ENCODE peak calls at places on chromosomes 11 and 22, in eight cellular contexts. R is activated gamma-delta T cell treated with anti-CD3 and anti-CD28 coated beads, Interleukin-2, amount 50 U/mL, for 16 hours; M is stimulated activated CD4-positive, alpha-beta T cell treated with anti-CD3 and anti-CD28 coated beads, Interleukin-2, amount 100 ng/mL, for 48 hours; I is retinal pigment epithelial cell; Z is MV-4-11; O is HEK293T; W is AG04450; D is HT-29. G is an unnamed sample.

GRCh38 chr11:69213315-69213714 is 57.6 kb downstream of the SMIM38 start:
- DNase-seq in I (no peak), D (peak; percentile 9), O (no peak), R (no peak), Z (no peak), W (no peak), M (peak; percentile 17), G (no peak)

GRCh38 chr11:14687943-14688627 is 44.5 kb downstream of the PDE3B start:
- DNase-seq in O (no peak), I (no peak), W (no peak), D (no peak), Z (no peak), R (no peak), M (no peak), G (no peak)

GRCh38 chr22:28116261-28116673 is 197.2 kb upstream of the PITPNB start:
- DNase-seq in O (no peak), D (no peak), Z (no peak), W (peak; percentile 75), R (no peak), I (peak; percentile 90), M (no peak), G (no peak)

GRCh38 chr11:27857588-27857987 is 157.3 kb upstream of the BDNF start:
- DNase-seq in I (no peak), R (no peak), D (no peak), M (no peak), O (no peak), W (no peak), Z (no peak), G (no peak)

GRCh38 chr11:83069441-83070043 is 2.2 kb downstream of the RAB30 start:
- DNase-seq in M (no peak), W (no peak), R (no peak), D (no peak), I (peak; percentile 28), Z (no peak), O (no peak), G (no peak)

GRCh38 chr22:37007666-37008065 is 11.6 kb downstream of the TST start:
- DNase-seq in W (no peak), I (no peak), O (no peak), M (no peak), D (no peak), Z (no peak), R (no peak), G (no peak)

GRCh38 chr11:29518389-29519174 is 498.2 kb downstream of the KCNA4 start:
- DNase-seq in I (no peak), M (no peak), D (peak; percentile 23), R (no peak), W (no peak), Z (peak; percentile 98), O (no peak), G (no peak)

GRCh38 chr22:45034821-45035220 is 25.0 kb upstream of the PHF21B start:
- DNase-seq in M (no peak), D (no peak), I (no peak), O (no peak), W (no peak), Z (no peak), R (no peak), G (no peak)

GRCh38 chr22:19367763-19368367 is 63.7 kb downstream of the HIRA start:
- DNase-seq in R (no peak), M (no peak), D (no peak), W (no peak), O (no peak), I (no peak), Z (no peak), G (no peak)

GRCh38 chr11:44032304-44033085 is 15.3 kb upstream of the ACCSL start:
- DNase-seq in Z (no peak), D (no peak), W (no peak), M (no peak), I (peak; percentile 34), R (no peak), O (no peak), G (no peak)

GRCh38 chr22:20113551-20114310 is 2.2 kb upstream of the RANBP1 start:
- DNase-seq in O (no peak), W (no peak), M (no peak), I (no peak), D (no peak), Z (no peak), R (no peak), G (no peak)

GRCh38 chr22:25060522-25061071 is 108.1 kb downstream of the KIAA1671 start:
- DNase-seq in M (no peak), I (no peak), O (no peak), R (no peak), W (no peak), Z (no peak), D (no peak), G (no peak)

GRCh38 chr22:50600541-50600940 is at the start of gene MAPK8IP2:
- DNase-seq in M (no peak), D (no peak), W (no peak), O (peak; percentile 70), I (no peak), Z (no peak), R (no peak), G (no peak)

GRCh38 chr22:38963872-38964271 is 6.5 kb downstream of the APOBEC3A start:
- DNase-seq in Z (no peak), D (peak; percentile 59), I (no peak), W (no peak), O (no peak), M (no peak), R (no peak), G (no peak)

GRCh38 chr22:41052661-41053490 is 39.5 kb upstream of the EP300 start:
- DNase-seq in O (no peak), I (no peak), D (peak; percentile 15), R (no peak), M (no peak), W (peak; percentile 61), Z (no peak), G (no peak)

GRCh38 chr22:22180738-22181514 is 63.7 kb upstream of the VPREB1 start:
- DNase-seq in D (no peak), M (no peak), R (no peak), I (no peak), O (no peak), Z (no peak), W (no peak), G (no peak)

GRCh38 chr22:45170001-45170466 is 6.3 kb downstream of the NUP50 start:
- DNase-seq in O (no peak), I (no peak), M (no peak), W (no peak), D (no peak), R (no peak), Z (no peak), G (no peak)

GRCh38 chr11:132055296-132055695 is 684.9 kb downstream of the NTM start:
- DNase-seq in I (no peak), W (no peak), M (no peak), O (no peak), R (no peak), Z (no peak), D (no peak), G (no peak)

GRCh38 chr11:130042093-130042591 is 27.6 kb upstream of the APLP2 start:
- DNase-seq in R (no peak), I (peak; percentile 52), D (no peak), Z (peak; percentile 70), O (no peak), W (peak; percentile 89), M (no peak), G (no peak)

GRCh38 chr11:120810251-120810650 is 213.7 kb upstream of the TBCEL start:
- DNase-seq in R (no peak), I (no peak), W (no peak), O (no peak), D (no peak), Z (no peak), M (no peak), G (no peak)

GRCh38 chr11:27718853-27719574 is 18.8 kb upstream of the BDNF start:
- DNase-seq in D (no peak), O (peak; percentile 42), R (no peak), W (no peak), I (no peak), Z (no peak), M (no peak), G (peak; percentile 70)

GRCh38 chr11:132427611-132428010 is 1057.2 kb downstream of the NTM start:
- DNase-seq in D (no peak), W (no peak), Z (no peak), I (no peak), M (no peak), R (no peak), O (no peak), G (no peak)

GRCh38 chr11:44923080-44923479 is 27.6 kb downstream of the TP53I11 start:
- DNase-seq in W (no peak), O (no peak), Z (no peak), D (no peak), I (no peak), M (no peak), R (no peak), G (no peak)

GRCh38 chr11:125938418-125938817 is 7.4 kb upstream of the VSIG10L2 start:
- DNase-seq in M (no peak), Z (no peak), O (no peak), I (no peak), W (no peak), R (no peak), D (no peak), G (no peak)

GRCh38 chr11:64724863-64725535 is 2.0 kb upstream of the NRXN2 start:
- DNase-seq in M (no peak), I (no peak), R (no peak), D (no peak), W (no peak), Z (no peak), O (no peak), G (no peak)

GRCh38 chr11:704799-705645 is 1.0 kb upstream of the EPS8L2 start:
- DNase-seq in W (no peak), R (no peak), O (no peak), M (no peak), I (no peak), Z (no peak), D (peak; percentile 94), G (no peak)

GRCh38 chr22:49260681-49261580 is 566.7 kb downstream of the BRD1 start:
- DNase-seq in R (no peak), W (no peak), Z (no peak), M (no peak), D (no peak), I (no peak), O (no peak), G (no peak)

GRCh38 chr11:67356867-67357561 is 3.7 kb upstream of the POLD4 start:
- DNase-seq in I (no peak), D (peak; percentile 97), R (peak; percentile 51), O (peak; percentile 79), M (peak; percentile 50), Z (peak; percentile 87), W (peak; percentile 52), G (peak; percentile 77)

GRCh38 chr22:20567371-20567847 is 60.0 kb downstream of the MED15 start:
- DNase-seq in I (no peak), W (no peak), D (peak; percentile 81), Z (no peak), O (no peak), M (no peak), R (no peak), G (no peak)

GRCh38 chr22:22881116-22882032 is 6.2 kb upstream of the IGLL5 start:
- DNase-seq in Z (peak; percentile 70), O (no peak), R (no peak), D (no peak), I (no peak), M (no peak), W (no peak), G (no peak)

GRCh38 chr11:63020671-63021255 is 5.1 kb upstream of the SLC22A8 start:
- DNase-seq in Z (no peak), I (no peak), O (peak; percentile 56), R (no peak), D (peak; percentile 30), M (peak; percentile 41), W (no peak), G (peak; percentile 33)

GRCh38 chr11:26830757-26831156 is 108.9 kb upstream of the SLC5A12 start:
- DNase-seq in O (no peak), D (no peak), R (no peak), Z (no peak), I (no peak), M (no peak), W (no peak), G (no peak)

GRCh38 chr11:100991541-100991940 is 138.1 kb downstream of the PGR start:
- DNase-seq in O (no peak), R (no peak), W (no peak), M (no peak), I (no peak), Z (peak; percentile 3), D (no peak), G (no peak)

GRCh38 chr11:4072668-4073285 is 21.8 kb upstream of the RRM1 start:
- DNase-seq in M (peak; percentile 40), O (peak; percentile 69), R (peak; percentile 43), Z (peak; percentile 67), I (no peak), W (peak; percentile 52), D (peak; percentile 89), G (peak; percentile 63)

G was measured in neuronal stem cell.